ENCODE peak calls at places on chromosomes 3 and 15, in seven cellular contexts. M is KBM-7; E is fibroblast of the aortic adventitia; S is NCI-H774; H is naive thymus-derived CD8-positive, alpha-beta T cell; V is endothelial cell; L is GM04503. F is an unnamed sample.

GRCh38 chr3:27659279-27660021 is 62.7 kb downstream of the EOMES start:
- DNase-seq in M (peak; percentile 43), V (peak; percentile 68), L (no peak), H (peak; percentile 49), E (peak; percentile 58), S (peak; percentile 5), F (no peak)

GRCh38 chr15:100902436-100903190 is 16.5 kb upstream of the LRRK1 start:
- DNase-seq in S (peak; percentile 27), V (no peak), M (peak; percentile 72), L (peak; percentile 47), E (peak; percentile 93), H (no peak), F (peak; percentile 89)

GRCh38 chr3:86937306-86937791 is 53.6 kb downstream of the VGLL3 start:
- DNase-seq in E (peak; percentile 95), L (peak; percentile 93), S (no peak), H (no peak), M (no peak), V (no peak), F (peak; percentile 81)

GRCh38 chr3:151918253-151919029 is 45.0 kb downstream of the SUCNR1 start:
- DNase-seq in H (peak; percentile 21), L (peak; percentile 33), M (peak; percentile 80), V (no peak), E (peak; percentile 90), S (peak; percentile 68), F (no peak)

GRCh38 chr3:86629511-86629910 is 361.4 kb downstream of the VGLL3 start:
- DNase-seq in H (no peak), E (no peak), S (no peak), M (no peak), L (no peak), V (no peak), F (no peak)

GRCh38 chr3:48398701-48399386 is 26.8 kb downstream of the FBXW12 start:
- DNase-seq in L (no peak), H (no peak), V (no peak), E (no peak), S (no peak), M (no peak), F (no peak)

GRCh38 chr3:89246326-89246725 is 138.9 kb downstream of the EPHA3 start:
- DNase-seq in V (peak; percentile 15), E (no peak), S (no peak), H (no peak), L (no peak), M (no peak), F (no peak)

GRCh38 chr15:74307827-74308642 is 59.4 kb downstream of the CYP11A1 start:
- DNase-seq in H (peak; percentile 44), L (no peak), V (peak; percentile 64), S (peak; percentile 59), M (peak; percentile 58), E (peak; percentile 78), F (no peak)

GRCh38 chr3:187944391-187945179 is 199.3 kb upstream of the BCL6 start:
- DNase-seq in L (no peak), H (no peak), S (no peak), E (no peak), M (peak; percentile 16), V (no peak), F (no peak)

GRCh38 chr3:13891492-13892073 is 11.7 kb upstream of the WNT7A start:
- DNase-seq in E (no peak), S (no peak), L (no peak), M (no peak), H (peak; percentile 36), V (no peak), F (no peak)

GRCh38 chr15:36252117-36252711 is 327.2 kb upstream of the CDIN1 start:
- DNase-seq in L (no peak), M (no peak), V (no peak), E (no peak), H (no peak), S (no peak), F (no peak)

GRCh38 chr15:60326824-60327654 is 70.7 kb downstream of the ANXA2 start:
- DNase-seq in L (no peak), E (peak; percentile 76), S (peak; percentile 34), V (peak; percentile 54), H (peak; percentile 64), M (peak; percentile 76), F (no peak)

GRCh38 chr15:76468722-76469121 is 132.1 kb downstream of the ISL2 start:
- DNase-seq in L (no peak), H (no peak), M (no peak), V (no peak), E (no peak), S (no peak), F (no peak)

GRCh38 chr15:61102281-61102680 is 126.8 kb downstream of the RORA start:
- DNase-seq in L (no peak), M (no peak), S (no peak), E (no peak), H (no peak), V (no peak), F (no peak)

GRCh38 chr3:67863869-67864268 is 209.5 kb upstream of the SUCLG2 start:
- DNase-seq in H (no peak), E (peak; percentile 15), L (no peak), V (peak; percentile 31), S (no peak), M (peak; percentile 18), F (no peak)

GRCh38 chr3:147297756-147298155 is 108.6 kb downstream of the ZIC4 start:
- DNase-seq in H (no peak), L (no peak), M (no peak), S (no peak), V (no peak), E (no peak), F (no peak)

GRCh38 chr3:113151475-113152031 is 59.8 kb upstream of the BOC start:
- DNase-seq in M (no peak), E (no peak), S (peak; percentile 34), V (no peak), L (no peak), H (no peak), F (no peak)

GRCh38 chr15:90557651-90558084 is 27.9 kb downstream of the CRTC3 start:
- DNase-seq in V (no peak), M (no peak), S (no peak), H (no peak), L (peak; percentile 61), E (peak; percentile 97), F (peak; percentile 97)

GRCh38 chr3:188194327-188194726 is 40.4 kb downstream of the LPP start:
- DNase-seq in H (no peak), L (no peak), E (peak; percentile 25), V (no peak), S (no peak), M (no peak), F (no peak)

GRCh38 chr3:10944866-10945265 is 47.7 kb upstream of the SLC6A1 start:
- DNase-seq in V (no peak), M (no peak), H (no peak), E (no peak), L (no peak), S (no peak), F (no peak)

GRCh38 chr3:171187706-171188290 is 161.3 kb upstream of the SLC2A2 start:
- DNase-seq in S (peak; percentile 37), M (peak; percentile 65), L (no peak), E (peak; percentile 61), H (peak; percentile 42), V (peak; percentile 28), F (no peak)

GRCh38 chr3:171491412-171491811 is 31.2 kb upstream of the TNIK start:
- DNase-seq in H (peak; percentile 52), L (no peak), M (no peak), V (no peak), E (no peak), S (no peak), F (no peak)

F was measured in ascending aorta.